ENCODE peak calls at places on chromosomes 11 and 22, in eight cellular contexts. G is left colon; N is stomach; D is stimulated activated CD8-positive, alpha-beta memory T cell treated with anti-CD3 and anti-CD28 coated beads, Interleukin-4, amount 100 ng/mL, for 4 hours; B is HCT116; M is glutamatergic neuron; Q is kidney; Y is esophagus muscularis mucosa. O is an unnamed sample.

GRCh38 chr22:28075260-28075981 is 156.4 kb upstream of the PITPNB start:
- DNase-seq in G (peak; percentile 34), N (peak; percentile 62), D (no peak), B (no peak), M (no peak), Q (no peak), Y (no peak), O (no peak)

GRCh38 chr11:69272961-69273461 is 20.9 kb upstream of the MYEOV start:
- DNase-seq in G (no peak), N (peak; percentile 49), D (no peak), B (no peak), M (peak; percentile 45), Q (peak; percentile 73), Y (no peak), O (no peak)

GRCh38 chr22:46583571-46583970 is 36.6 kb upstream of the GRAMD4 start:
- DNase-seq in G (peak; percentile 24), N (no peak), D (no peak), B (no peak), M (no peak), Q (peak; percentile 46), Y (no peak), O (no peak)

GRCh38 chr22:25692965-25693565 is 48.9 kb upstream of the MYO18B start:
- DNase-seq in G (no peak), N (no peak), D (no peak), B (no peak), M (no peak), Q (no peak), Y (no peak), O (no peak)

GRCh38 chr22:46355369-46355995 is 20.0 kb downstream of the TRMU start:
- DNase-seq in G (no peak), N (peak; percentile 80), D (no peak), B (no peak), M (peak; percentile 93), Q (peak; percentile 81), Y (no peak), O (peak; percentile 80)

GRCh38 chr11:12483604-12484003 is 106.2 kb downstream of the PARVA start:
- DNase-seq in G (no peak), N (no peak), D (no peak), B (no peak), M (no peak), Q (no peak), Y (no peak), O (no peak)

GRCh38 chr11:62104816-62105610 is 18.8 kb upstream of the INCENP start:
- DNase-seq in G (no peak), N (no peak), D (no peak), B (no peak), M (no peak), Q (no peak), Y (no peak), O (no peak)

GRCh38 chr11:118139578-118139977 is 13.0 kb downstream of the SCN4B start:
- DNase-seq in G (no peak), N (no peak), D (no peak), B (no peak), M (no peak), Q (no peak), Y (no peak), O (no peak)

GRCh38 chr11:90204832-90205646 is 17.8 kb downstream of the CHORDC1 start:
- DNase-seq in G (no peak), N (no peak), D (no peak), B (peak; percentile 39), M (no peak), Q (no peak), Y (no peak), O (peak; percentile 45)

GRCh38 chr11:2794419-2794795 is 91.2 kb downstream of the CDKN1C start:
- DNase-seq in G (peak; percentile 21), N (peak; percentile 24), D (no peak), B (no peak), M (peak; percentile 9), Q (peak; percentile 50), Y (no peak), O (no peak)

GRCh38 chr11:130480721-130481140 is 32.3 kb downstream of the ADAMTS15 start:
- DNase-seq in G (no peak), N (no peak), D (no peak), B (no peak), M (no peak), Q (no peak), Y (no peak), O (no peak)

GRCh38 chr11:68116892-68117435 is 4.2 kb downstream of the CHKA start:
- DNase-seq in G (no peak), N (no peak), D (no peak), B (no peak), M (no peak), Q (no peak), Y (no peak), O (no peak)

GRCh38 chr11:86588566-86589090 is 83.8 kb downstream of the ME3 start:
- DNase-seq in G (no peak), N (no peak), D (no peak), B (no peak), M (no peak), Q (no peak), Y (peak; percentile 79), O (no peak)

GRCh38 chr11:30855383-30856006 is 269.3 kb upstream of the MPPED2 start:
- DNase-seq in G (no peak), N (no peak), D (no peak), B (no peak), M (no peak), Q (no peak), Y (no peak), O (no peak)

GRCh38 chr11:131498631-131499053 is 128.2 kb downstream of the NTM start:
- DNase-seq in G (no peak), N (no peak), D (no peak), B (no peak), M (no peak), Q (no peak), Y (no peak), O (no peak)

GRCh38 chr11:77236901-77237300 is 64.6 kb downstream of the GDPD4 start:
- DNase-seq in G (no peak), N (no peak), D (no peak), B (no peak), M (no peak), Q (no peak), Y (no peak), O (no peak)

GRCh38 chr11:125351045-125351867 is 144.8 kb downstream of the FEZ1 start:
- DNase-seq in G (no peak), N (no peak), D (no peak), B (no peak), M (no peak), Q (no peak), Y (no peak), O (no peak)

GRCh38 chr11:69775163-69775755 is at the start of gene FGF4:
- DNase-seq in G (no peak), N (no peak), D (no peak), B (no peak), M (peak; percentile 41), Q (no peak), Y (no peak), O (no peak)

O was measured in GM10248.